ENCODE peak calls at places on chromosomes 3 and 15, in eight cellular contexts. One of them, this sample, is unnamed.

GRCh38 chr15:69568621-69569020 is 116.0 kb downstream of the RPLP1 start:
- DNase-seq in heart right ventricle: no peak
- DNase-seq in GM13977: no peak
- DNase-seq in brain microvascular endothelial cell: peak
- DNase-seq in Caco-2: no peak
- DNase-seq in tibial artery: no peak
- DNase-seq in foreskin fibroblast: peak
- DNase-seq in right atrium auricular region: no peak
- DNase-seq in this sample: no peak

GRCh38 chr3:125582707-125583106 is 12.6 kb downstream of the OSBPL11 start:
- DNase-seq in GM13977: peak
- DNase-seq in Caco-2: peak
- DNase-seq in brain microvascular endothelial cell: no peak
- DNase-seq in heart right ventricle: no peak
- DNase-seq in foreskin fibroblast: no peak
- DNase-seq in tibial artery: no peak
- DNase-seq in right atrium auricular region: no peak
- DNase-seq in this sample: no peak

GRCh38 chr3:126548556-126549466 is 9.9 kb downstream of the C3orf22 start:
- DNase-seq in Caco-2: no peak
- DNase-seq in brain microvascular endothelial cell: no peak
- DNase-seq in GM13977: no peak
- DNase-seq in tibial artery: peak
- DNase-seq in right atrium auricular region: peak
- DNase-seq in heart right ventricle: no peak
- DNase-seq in foreskin fibroblast: no peak
- DNase-seq in this sample: no peak

GRCh38 chr15:62495670-62496328 is 330.7 kb upstream of the C2CD4B start:
- DNase-seq in GM13977: no peak
- DNase-seq in tibial artery: peak
- DNase-seq in heart right ventricle: peak
- DNase-seq in Caco-2: no peak
- DNase-seq in foreskin fibroblast: peak
- DNase-seq in right atrium auricular region: peak
- DNase-seq in brain microvascular endothelial cell: peak
- DNase-seq in this sample: no peak

GRCh38 chr15:98548172-98548971 is 100.0 kb upstream of the IGF1R start:
- DNase-seq in brain microvascular endothelial cell: peak
- DNase-seq in tibial artery: peak
- DNase-seq in heart right ventricle: peak
- DNase-seq in Caco-2: peak
- DNase-seq in right atrium auricular region: peak
- DNase-seq in foreskin fibroblast: peak
- DNase-seq in GM13977: peak
- DNase-seq in this sample: peak

GRCh38 chr15:74857671-74858365 is 14.9 kb upstream of the ULK3 start:
- DNase-seq in heart right ventricle: no peak
- DNase-seq in tibial artery: no peak
- DNase-seq in Caco-2: no peak
- DNase-seq in GM13977: peak
- DNase-seq in brain microvascular endothelial cell: no peak
- DNase-seq in foreskin fibroblast: no peak
- DNase-seq in right atrium auricular region: no peak
- DNase-seq in this sample: no peak

GRCh38 chr3:170792511-170792910 is 77.5 kb downstream of the RPL22L1 start:
- DNase-seq in Caco-2: no peak
- DNase-seq in right atrium auricular region: no peak
- DNase-seq in tibial artery: no peak
- DNase-seq in GM13977: no peak
- DNase-seq in brain microvascular endothelial cell: no peak
- DNase-seq in foreskin fibroblast: peak
- DNase-seq in heart right ventricle: no peak
- DNase-seq in this sample: no peak

GRCh38 chr15:96415513-96416217 is 85.2 kb downstream of the NR2F2 start:
- DNase-seq in GM13977: no peak
- DNase-seq in right atrium auricular region: no peak
- DNase-seq in tibial artery: no peak
- DNase-seq in brain microvascular endothelial cell: no peak
- DNase-seq in Caco-2: no peak
- DNase-seq in foreskin fibroblast: no peak
- DNase-seq in heart right ventricle: no peak
- DNase-seq in this sample: no peak

GRCh38 chr3:112822116-112823055 is 24.3 kb downstream of the CD200R1L start:
- DNase-seq in foreskin fibroblast: no peak
- DNase-seq in right atrium auricular region: no peak
- DNase-seq in heart right ventricle: no peak
- DNase-seq in GM13977: no peak
- DNase-seq in Caco-2: no peak
- DNase-seq in brain microvascular endothelial cell: no peak
- DNase-seq in tibial artery: no peak
- DNase-seq in this sample: no peak

GRCh38 chr3:184965639-184966430 is 153.9 kb downstream of the VPS8 start:
- DNase-seq in Caco-2: no peak
- DNase-seq in GM13977: no peak
- DNase-seq in tibial artery: no peak
- DNase-seq in heart right ventricle: no peak
- DNase-seq in right atrium auricular region: no peak
- DNase-seq in brain microvascular endothelial cell: no peak
- DNase-seq in foreskin fibroblast: no peak
- DNase-seq in this sample: no peak

GRCh38 chr15:99550077-99550476 is 15.7 kb upstream of the MEF2A start:
- DNase-seq in right atrium auricular region: no peak
- DNase-seq in heart right ventricle: no peak
- DNase-seq in foreskin fibroblast: no peak
- DNase-seq in brain microvascular endothelial cell: no peak
- DNase-seq in GM13977: no peak
- DNase-seq in Caco-2: no peak
- DNase-seq in tibial artery: no peak
- DNase-seq in this sample: no peak

DNA sequence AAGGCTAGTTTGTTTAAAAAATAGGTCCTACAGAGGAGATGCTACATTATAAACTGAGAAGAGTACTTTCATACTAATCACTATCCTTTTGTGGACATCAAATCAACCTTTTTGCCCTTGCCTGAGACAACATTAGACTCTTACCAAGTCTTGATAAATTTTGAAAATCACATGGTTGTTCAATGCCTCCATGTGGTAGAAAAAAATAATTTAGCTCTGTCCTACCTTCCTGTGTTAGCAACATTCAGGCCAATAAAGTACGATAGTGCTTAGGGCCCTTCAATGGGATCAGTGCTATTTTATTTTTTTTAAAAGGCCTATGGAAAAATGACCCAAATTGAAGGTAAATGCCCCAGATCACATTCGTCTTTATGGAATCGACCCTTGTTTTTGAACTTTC is 5.0 kb upstream of the UBE2E1 start:
- DNase-seq in tibial artery: no peak
- DNase-seq in GM13977: no peak
- DNase-seq in heart right ventricle: no peak
- DNase-seq in foreskin fibroblast: peak
- DNase-seq in brain microvascular endothelial cell: no peak
- DNase-seq in Caco-2: no peak
- DNase-seq in right atrium auricular region: no peak
- DNase-seq in this sample: no peak
- TF ChIP-seq CTCF in tibial artery: peak
- TF ChIP-seq CTCF in GM13977: peak
- TF ChIP-seq CTCF in heart right ventricle: peak
- TF ChIP-seq CTCF in foreskin fibroblast: no peak
- TF ChIP-seq CTCF in brain microvascular endothelial cell: no peak
- TF ChIP-seq CTCF in Caco-2: no peak
- TF ChIP-seq CTCF in right atrium auricular region: peak
- TF ChIP-seq CTCF in this sample: peak

GRCh38 chr3:53941945-53942344 is 50.3 kb upstream of the SELENOK start:
- DNase-seq in foreskin fibroblast: peak
- DNase-seq in right atrium auricular region: no peak
- DNase-seq in tibial artery: no peak
- DNase-seq in Caco-2: no peak
- DNase-seq in heart right ventricle: no peak
- DNase-seq in GM13977: no peak
- DNase-seq in brain microvascular endothelial cell: no peak
- DNase-seq in this sample: no peak
- TF ChIP-seq CTCF in foreskin fibroblast: no peak
- TF ChIP-seq CTCF in right atrium auricular region: peak
- TF ChIP-seq CTCF in tibial artery: no peak
- TF ChIP-seq CTCF in Caco-2: no peak
- TF ChIP-seq CTCF in heart right ventricle: peak
- TF ChIP-seq CTCF in GM13977: no peak
- TF ChIP-seq CTCF in brain microvascular endothelial cell: no peak
- TF ChIP-seq CTCF in this sample: no peak

DNA sequence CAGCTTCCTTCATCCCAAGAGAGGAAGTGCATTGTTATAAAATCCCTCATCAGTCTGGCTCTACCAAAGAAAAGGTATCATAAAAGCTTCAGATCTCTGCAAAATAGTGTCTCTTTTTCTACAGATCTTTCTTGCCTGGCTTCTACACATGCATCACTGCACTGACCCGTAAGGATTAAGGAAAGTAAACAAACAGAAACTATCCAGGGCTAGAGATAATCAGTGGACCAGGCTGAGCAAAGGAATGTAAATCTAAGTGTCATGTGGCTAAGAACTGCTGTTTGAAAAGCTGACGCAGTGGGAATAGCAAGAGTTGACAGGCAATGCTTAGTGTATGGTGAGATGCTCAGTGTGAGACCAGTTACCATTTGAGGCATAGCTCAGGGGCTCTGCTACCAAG is 339.7 kb downstream of the IL5RA start:
- DNase-seq in right atrium auricular region: no peak
- DNase-seq in tibial artery: no peak
- DNase-seq in brain microvascular endothelial cell: no peak
- DNase-seq in GM13977: no peak
- DNase-seq in foreskin fibroblast: no peak
- DNase-seq in Caco-2: peak
- DNase-seq in heart right ventricle: no peak
- DNase-seq in this sample: no peak
- TF ChIP-seq CTCF in right atrium auricular region: no peak
- TF ChIP-seq CTCF in tibial artery: no peak
- TF ChIP-seq CTCF in brain microvascular endothelial cell: no peak
- TF ChIP-seq CTCF in GM13977: no peak
- TF ChIP-seq CTCF in foreskin fibroblast: no peak
- TF ChIP-seq CTCF in Caco-2: no peak
- TF ChIP-seq CTCF in heart right ventricle: no peak
- TF ChIP-seq CTCF in this sample: no peak

GRCh38 chr3:134697830-134698699 is 47.2 kb upstream of the KY start:
- DNase-seq in Caco-2: no peak
- DNase-seq in foreskin fibroblast: no peak
- DNase-seq in heart right ventricle: no peak
- DNase-seq in brain microvascular endothelial cell: no peak
- DNase-seq in tibial artery: no peak
- DNase-seq in right atrium auricular region: peak
- DNase-seq in GM13977: no peak
- DNase-seq in this sample: peak
- TF ChIP-seq CTCF in Caco-2: no peak
- TF ChIP-seq CTCF in foreskin fibroblast: no peak
- TF ChIP-seq CTCF in heart right ventricle: no peak
- TF ChIP-seq CTCF in brain microvascular endothelial cell: no peak
- TF ChIP-seq CTCF in tibial artery: no peak
- TF ChIP-seq CTCF in right atrium auricular region: no peak
- TF ChIP-seq CTCF in GM13977: no peak
- TF ChIP-seq CTCF in this sample: no peak

DNA sequence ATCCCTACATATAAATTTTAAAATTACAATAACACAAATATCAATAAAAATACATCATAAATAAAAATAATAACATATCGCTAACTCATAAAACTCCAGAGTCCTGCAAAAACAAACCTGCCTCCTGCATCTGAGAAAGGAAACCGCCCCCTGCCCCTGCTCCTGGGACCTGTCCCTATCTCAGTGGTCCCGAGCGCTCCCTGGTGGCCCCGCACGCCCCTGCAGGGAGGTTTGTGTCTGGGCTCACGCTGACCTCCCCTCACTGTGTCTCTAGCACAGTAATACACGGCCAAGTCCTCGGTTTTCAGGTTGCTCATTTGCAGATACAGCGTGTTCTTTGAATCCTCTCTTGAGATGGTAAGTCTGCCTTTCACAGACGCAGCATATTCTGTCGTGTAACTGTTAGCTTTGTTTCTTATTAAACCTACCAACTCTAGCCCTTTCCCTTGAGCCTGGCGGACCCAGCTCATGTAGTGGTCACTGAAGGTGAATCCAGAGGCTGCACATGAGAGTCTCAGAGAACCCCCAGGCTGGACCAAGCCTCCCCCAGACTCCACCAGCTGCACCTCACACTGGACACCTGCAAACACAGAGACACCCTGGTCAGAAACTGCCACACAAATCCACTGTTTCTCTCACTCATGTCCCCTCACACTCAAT is 554.1 kb downstream of the GOLGA6L6 start:
- DNase-seq in tibial artery: no peak
- DNase-seq in GM13977: no peak
- DNase-seq in heart right ventricle: no peak
- DNase-seq in right atrium auricular region: no peak
- DNase-seq in Caco-2: peak
- DNase-seq in foreskin fibroblast: no peak
- DNase-seq in brain microvascular endothelial cell: no peak
- DNase-seq in this sample: no peak
- TF ChIP-seq CTCF in tibial artery: no peak
- TF ChIP-seq CTCF in GM13977: peak
- TF ChIP-seq CTCF in heart right ventricle: no peak
- TF ChIP-seq CTCF in right atrium auricular region: no peak
- TF ChIP-seq CTCF in Caco-2: peak
- TF ChIP-seq CTCF in foreskin fibroblast: no peak
- TF ChIP-seq CTCF in brain microvascular endothelial cell: no peak
- TF ChIP-seq CTCF in this sample: no peak

GRCh38 chr3:107103786-107104185 is 273.5 kb upstream of the CCDC54 start:
- DNase-seq in Caco-2: no peak
- DNase-seq in GM13977: no peak
- DNase-seq in heart right ventricle: no peak
- DNase-seq in foreskin fibroblast: no peak
- DNase-seq in tibial artery: no peak
- DNase-seq in right atrium auricular region: no peak
- DNase-seq in brain microvascular endothelial cell: no peak
- DNase-seq in this sample: no peak
- TF ChIP-seq CTCF in Caco-2: no peak
- TF ChIP-seq CTCF in GM13977: no peak
- TF ChIP-seq CTCF in heart right ventricle: no peak
- TF ChIP-seq CTCF in foreskin fibroblast: no peak
- TF ChIP-seq CTCF in tibial artery: no peak
- TF ChIP-seq CTCF in right atrium auricular region: no peak
- TF ChIP-seq CTCF in brain microvascular endothelial cell: peak
- TF ChIP-seq CTCF in this sample: no peak

GRCh38 chr3:51978143-51978502 is 3.3 kb downstream of the ABHD14A start:
- DNase-seq in right atrium auricular region: no peak
- DNase-seq in GM13977: no peak
- DNase-seq in foreskin fibroblast: no peak
- DNase-seq in Caco-2: no peak
- DNase-seq in tibial artery: no peak
- DNase-seq in brain microvascular endothelial cell: no peak
- DNase-seq in heart right ventricle: no peak
- DNase-seq in this sample: no peak

GRCh38 chr3:51974277-51974962 is 444 bp upstream of the ABHD14A start:
- DNase-seq in foreskin fibroblast: peak
- DNase-seq in right atrium auricular region: no peak
- DNase-seq in brain microvascular endothelial cell: no peak
- DNase-seq in Caco-2: no peak
- DNase-seq in tibial artery: peak
- DNase-seq in heart right ventricle: no peak
- DNase-seq in GM13977: no peak
- DNase-seq in this sample: no peak

GRCh38 chr3:51975857-51976549 is 1.1 kb downstream of the ABHD14A start:
- DNase-seq in Caco-2: peak
- DNase-seq in tibial artery: peak
- DNase-seq in heart right ventricle: peak
- DNase-seq in foreskin fibroblast: peak
- DNase-seq in GM13977: no peak
- DNase-seq in brain microvascular endothelial cell: peak
- DNase-seq in right atrium auricular region: peak
- DNase-seq in this sample: no peak

GRCh38 chr3:51977449-51978142 is 2.7 kb downstream of the ABHD14A start:
- DNase-seq in tibial artery: no peak
- DNase-seq in Caco-2: no peak
- DNase-seq in heart right ventricle: no peak
- DNase-seq in brain microvascular endothelial cell: no peak
- DNase-seq in GM13977: no peak
- DNase-seq in right atrium auricular region: no peak
- DNase-seq in foreskin fibroblast: no peak
- DNase-seq in this sample: no peak

GRCh38 chr3:51974963-51975856 is at the start of gene ABHD14A:
- DNase-seq in GM13977: peak
- DNase-seq in foreskin fibroblast: peak
- DNase-seq in brain microvascular endothelial cell: no peak
- DNase-seq in heart right ventricle: peak
- DNase-seq in right atrium auricular region: peak
- DNase-seq in Caco-2: peak
- DNase-seq in tibial artery: peak
- DNase-seq in this sample: no peak
- TF ChIP-seq CTCF in GM13977: peak
- TF ChIP-seq CTCF in foreskin fibroblast: no peak
- TF ChIP-seq CTCF in brain microvascular endothelial cell: no peak
- TF ChIP-seq CTCF in heart right ventricle: no peak
- TF ChIP-seq CTCF in right atrium auricular region: peak
- TF ChIP-seq CTCF in Caco-2: no peak
- TF ChIP-seq CTCF in tibial artery: no peak
- TF ChIP-seq CTCF in this sample: no peak

This sample was measured in osteocyte.